ENCODE peak calls at places on chromosomes 11 and 22, in seven cellular contexts. Q, G, L, J, F, T and A are unnamed samples.

GRCh38 chr22:19815093-19815822 is 39.4 kb downstream of the GNB1L start:
- DNase-seq in Q (no peak), G (no peak), L (no peak), J (peak; percentile 36), F (no peak), T (no peak), A (no peak)

GRCh38 chr22:41915035-41915782 is at the start of gene SHISA8:
- DNase-seq in Q (peak; percentile 78), G (no peak), L (no peak), J (no peak), F (peak; percentile 12), T (no peak), A (peak; percentile 39)

GRCh38 chr22:30424471-30425326 is 869 bp upstream of the MTFP1 start:
- DNase-seq in Q (no peak), G (no peak), L (no peak), J (no peak), F (no peak), T (no peak), A (no peak)

GRCh38 chr11:16356057-16356750 is at the start of gene SOX6:
- DNase-seq in Q (no peak), G (no peak), L (no peak), J (no peak), F (peak; percentile 76), T (no peak), A (no peak)

GRCh38 chr11:57402188-57403066 is 12.0 kb upstream of the PRG2 start:
- DNase-seq in Q (no peak), G (no peak), L (no peak), J (no peak), F (no peak), T (no peak), A (no peak)

GRCh38 chr11:1448166-1448825 is 38.3 kb downstream of the MOB2 start:
- DNase-seq in Q (no peak), G (no peak), L (no peak), J (no peak), F (no peak), T (no peak), A (no peak)

GRCh38 chr11:77147668-77148321 is 19.7 kb downstream of the MYO7A start:
- DNase-seq in Q (no peak), G (no peak), L (peak; percentile 60), J (no peak), F (no peak), T (no peak), A (peak; percentile 54)

GRCh38 chr22:39715778-39716495 is 145.4 kb downstream of the CACNA1I start:
- DNase-seq in Q (peak; percentile 51), G (no peak), L (no peak), J (no peak), F (no peak), T (no peak), A (no peak)

GRCh38 chr11:4539603-4540219 is 5.3 kb upstream of the OR52M1 start:
- DNase-seq in Q (peak; percentile 70), G (peak; percentile 24), L (no peak), J (peak; percentile 68), F (no peak), T (peak; percentile 39), A (peak; percentile 2)

GRCh38 chr11:69483170-69483569 is 1.7 kb downstream of the LINC01488 start:
- DNase-seq in Q (no peak), G (no peak), L (peak; percentile 6), J (no peak), F (no peak), T (no peak), A (no peak)
- H3K27me3 ChIP-seq in Q (no peaks in the 10 kb centered on the region), G (no peaks in the 10 kb centered on the region), L (no peaks in the 10 kb centered on the region), J (no peaks in the 10 kb centered on the region), F (peaks cover 3% of the 10 kb centered on the region), T (no peaks in the 10 kb centered on the region), A (no peaks in the 10 kb centered on the region)

GRCh38 chr22:48757581-48757980 is 1070.1 kb downstream of the BRD1 start:
- DNase-seq in Q (peak; percentile 40), G (no peak), L (no peak), J (peak; percentile 16), F (no peak), T (no peak), A (no peak)
- H3K9me3 ChIP-seq in Q (no peaks in the 10 kb centered on the region), G (no peaks in the 10 kb centered on the region), L (no peaks in the 10 kb centered on the region), J (no peaks in the 10 kb centered on the region), F (peaks cover 11% of the 10 kb centered on the region), T (peaks cover 3% of the 10 kb centered on the region), A (no peaks in the 10 kb centered on the region)

GRCh38 chr11:122421684-122422083 is 233.8 kb upstream of the UBASH3B start:
- DNase-seq in Q (no peak), G (no peak), L (no peak), J (no peak), F (no peak), T (no peak), A (no peak)

GRCh38 chr11:122422707-122423106 is 232.8 kb upstream of the UBASH3B start:
- DNase-seq in Q (no peak), G (no peak), L (no peak), J (no peak), F (peak; percentile 70), T (no peak), A (no peak)

GRCh38 chr11:122424636-122425035 is 230.9 kb upstream of the UBASH3B start:
- DNase-seq in Q (no peak), G (no peak), L (no peak), J (no peak), F (peak; percentile 35), T (no peak), A (no peak)

GRCh38 chr11:122423283-122423682 is 232.2 kb upstream of the UBASH3B start:
- DNase-seq in Q (no peak), G (no peak), L (no peak), J (no peak), F (no peak), T (no peak), A (no peak)

DNA sequence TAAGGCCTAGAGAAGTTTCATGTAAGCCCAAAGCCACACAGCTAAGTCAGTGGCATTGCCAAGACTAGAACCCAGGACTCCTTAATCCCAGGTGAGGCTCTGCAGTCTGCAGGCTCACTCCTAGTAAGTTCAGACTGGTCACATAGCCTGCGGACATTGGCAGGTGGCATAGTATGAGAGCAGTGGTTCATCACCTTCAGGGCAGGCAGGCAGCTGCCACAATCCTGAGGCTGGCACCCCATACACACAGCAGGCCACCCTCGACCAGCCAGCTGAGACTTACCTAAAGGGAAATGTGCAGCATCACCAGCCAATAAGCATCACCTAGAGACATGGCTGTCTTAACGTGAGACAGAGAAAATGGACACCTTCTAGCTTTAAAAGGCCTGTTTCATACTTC is 231.6 kb upstream of the UBASH3B start:
- DNase-seq in Q (no peak), G (no peak), L (no peak), J (no peak), F (no peak), T (no peak), A (no peak)
- H3K27me3 ChIP-seq in Q (no peaks in the 10 kb centered on the region), G (no peaks in the 10 kb centered on the region), L (no peaks in the 10 kb centered on the region), J (no peaks in the 10 kb centered on the region), F (peaks cover 2% of the 10 kb centered on the region), T (no peaks in the 10 kb centered on the region), A (no peaks in the 10 kb centered on the region)

GRCh38 chr22:27507066-27507715 is 294.4 kb downstream of the MN1 start:
- DNase-seq in Q (no peak), G (no peak), L (no peak), J (no peak), F (peak; percentile 33), T (no peak), A (peak; percentile 29)

GRCh38 chr22:27507935-27508504 is 293.5 kb downstream of the MN1 start:
- DNase-seq in Q (no peak), G (no peak), L (no peak), J (no peak), F (peak; percentile 39), T (no peak), A (peak; percentile 49)

GRCh38 chr22:27502327-27502726 is 299.2 kb downstream of the MN1 start:
- DNase-seq in Q (no peak), G (no peak), L (no peak), J (no peak), F (no peak), T (no peak), A (no peak)

GRCh38 chr22:27504360-27504759 is 297.2 kb downstream of the MN1 start:
- DNase-seq in Q (no peak), G (no peak), L (no peak), J (no peak), F (no peak), T (no peak), A (no peak)

GRCh38 chr22:27504854-27505253 is 296.7 kb downstream of the MN1 start:
- DNase-seq in Q (no peak), G (no peak), L (no peak), J (no peak), F (no peak), T (no peak), A (no peak)
- H3K9me3 ChIP-seq in Q (no peaks in the 10 kb centered on the region), G (peaks cover 10% of the 10 kb centered on the region), L (no peaks in the 10 kb centered on the region), J (peaks cover 8% of the 10 kb centered on the region), F (peaks cover 2% of the 10 kb centered on the region), T (peaks cover 3% of the 10 kb centered on the region), A (no peaks in the 10 kb centered on the region)

GRCh38 chr22:24822471-24822870 is 16.5 kb downstream of the SGSM1 start:
- DNase-seq in Q (no peak), G (no peak), L (no peak), J (no peak), F (no peak), T (no peak), A (no peak)
- H3K27me3 ChIP-seq in Q (no peaks in the 10 kb centered on the region), G (no peaks in the 10 kb centered on the region), L (no peaks in the 10 kb centered on the region), J (no peaks in the 10 kb centered on the region), F (peaks cover 3% of the 10 kb centered on the region), T (no peaks in the 10 kb centered on the region), A (peaks cover 3% of the 10 kb centered on the region)

DNA sequence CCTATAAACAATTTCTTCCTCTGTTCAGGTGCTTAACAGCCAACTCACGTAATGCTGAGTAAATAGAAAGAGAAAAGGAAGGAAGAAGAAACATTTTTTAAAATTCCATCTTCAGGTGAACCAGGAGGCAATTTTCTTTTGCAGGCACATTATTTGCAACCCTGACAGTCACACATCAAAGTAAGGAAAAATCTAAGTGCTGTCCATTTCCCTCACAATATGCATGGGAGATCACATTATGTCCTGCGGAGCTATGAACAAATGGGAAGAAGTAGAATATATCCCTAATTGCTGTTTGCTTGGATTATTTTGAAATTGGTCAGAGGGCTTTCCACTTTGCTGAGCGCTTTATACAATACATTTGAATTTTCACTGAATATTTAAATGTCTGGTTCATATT is 133.9 kb upstream of the API5 start:
- DNase-seq in Q (no peak), G (no peak), L (no peak), J (no peak), F (no peak), T (no peak), A (no peak)
- H3K9me3 ChIP-seq in Q (no peaks in the 10 kb centered on the region), G (no peaks in the 10 kb centered on the region), L (no peaks in the 10 kb centered on the region), J (no peaks in the 10 kb centered on the region), F (peaks cover 8% of the 10 kb centered on the region), T (no peaks in the 10 kb centered on the region), A (no peaks in the 10 kb centered on the region)

DNA sequence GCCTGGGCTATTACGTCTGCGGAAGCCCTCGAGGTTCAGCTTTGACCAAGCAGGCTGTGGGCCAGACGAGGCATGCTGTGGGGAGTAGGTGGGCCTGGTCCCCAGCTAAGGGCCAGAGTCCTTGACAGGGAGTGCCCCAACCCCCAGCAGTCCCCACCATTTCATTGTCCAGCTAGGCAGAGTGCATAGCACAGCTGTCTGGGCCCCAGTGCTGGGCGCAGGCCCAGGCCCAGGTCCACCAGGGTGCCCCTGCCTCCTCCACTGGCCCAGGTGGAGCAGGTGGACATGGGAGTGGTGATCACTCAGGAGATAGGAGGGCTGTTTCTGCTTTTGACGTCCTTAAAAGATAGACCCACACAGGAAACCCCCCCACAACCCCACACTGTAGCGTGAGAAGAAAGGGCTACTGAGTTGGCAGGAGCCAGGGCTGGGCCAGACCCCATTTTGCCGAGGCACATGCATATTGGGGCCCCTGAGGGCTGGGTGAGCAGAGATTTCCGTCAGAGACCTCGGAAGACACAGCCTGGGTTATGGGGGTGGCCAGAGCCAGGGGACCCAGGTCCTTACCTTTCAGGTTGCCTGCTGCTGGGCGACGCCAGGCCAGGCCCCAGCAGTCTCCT is 11.7 kb upstream of the SUSD2 start:
- DNase-seq in Q (no peak), G (no peak), L (no peak), J (no peak), F (no peak), T (no peak), A (no peak)
- H3K27me3 ChIP-seq in Q (no peaks in the 10 kb centered on the region), G (no peaks in the 10 kb centered on the region), L (no peaks in the 10 kb centered on the region), J (no peaks in the 10 kb centered on the region), F (no peaks in the 10 kb centered on the region), T (no peaks in the 10 kb centered on the region), A (no peaks in the 10 kb centered on the region)